ENCODE peak calls at places on chromosomes 11 and 22, in six cellular contexts. R is right atrium auricular region, X is GM23338, Y is Peyer's patch, C is PC-3, J is brain microvascular endothelial cell. U is an unnamed sample.

GRCh38 chr22:17931400-17931825 is 92.9 kb downstream of the MICAL3 start:
- DNase-seq in R (no peak), X (no peak), Y (peak), C (peak), J (no peak), U (no peak)

GRCh38 chr22:41992496-41992895 is 6.1 kb upstream of the WBP2NL start:
- DNase-seq in R (no peak), X (no peak), Y (peak), C (no peak), J (no peak), U (no peak)

GRCh38 chr11:59841514-59841913 is 3.8 kb downstream of the CBLIF start:
- DNase-seq in R (no peak), X (no peak), Y (no peak), C (no peak), J (no peak), U (no peak)

GRCh38 chr22:40276877-40277823 is 69.2 kb upstream of the ADSL start:
- DNase-seq in R (no peak), X (no peak), Y (no peak), C (peak), J (no peak), U (peak)

GRCh38 chr11:70811483-70811882 is 413.2 kb downstream of the CTTN start:
- DNase-seq in R (no peak), X (no peak), Y (no peak), C (no peak), J (no peak), U (no peak)

GRCh38 chr11:22797081-22797480 is 32.5 kb downstream of the SVIP start:
- DNase-seq in R (no peak), X (no peak), Y (no peak), C (no peak), J (no peak), U (no peak)

GRCh38 chr11:721913-722811 is 16.1 kb downstream of the EPS8L2 start:
- DNase-seq in R (no peak), X (peak), Y (peak), C (no peak), J (no peak), U (no peak)

GRCh38 chr11:45535033-45535432 is 130.4 kb downstream of the CHST1 start:
- DNase-seq in R (no peak), X (no peak), Y (no peak), C (no peak), J (no peak), U (no peak)

GRCh38 chr22:21697866-21698265 is 32.1 kb downstream of the PPIL2 start:
- DNase-seq in R (no peak), X (no peak), Y (no peak), C (no peak), J (peak), U (no peak)

GRCh38 chr11:132408877-132409276 is 1038.5 kb downstream of the NTM start:
- DNase-seq in R (no peak), X (no peak), Y (no peak), C (no peak), J (no peak), U (no peak)

GRCh38 chr11:69546735-69547370 is 65.4 kb downstream of the LINC01488 start:
- DNase-seq in R (no peak), X (no peak), Y (peak), C (no peak), J (no peak), U (no peak)

GRCh38 chr11:70630068-70630467 is 231.7 kb downstream of the CTTN start:
- DNase-seq in R (no peak), X (no peak), Y (no peak), C (no peak), J (no peak), U (no peak)

GRCh38 chr11:95135155-95135554 is 45.5 kb downstream of the ENDOD1 start:
- DNase-seq in R (no peak), X (no peak), Y (no peak), C (peak), J (no peak), U (no peak)

GRCh38 chr11:95140397-95141030 is 50.9 kb downstream of the ENDOD1 start:
- DNase-seq in R (no peak), X (no peak), Y (no peak), C (no peak), J (peak), U (no peak)

GRCh38 chr11:95137299-95137698 is 47.7 kb downstream of the ENDOD1 start:
- DNase-seq in R (no peak), X (no peak), Y (no peak), C (no peak), J (no peak), U (no peak)

GRCh38 chr11:95135880-95136279 is 46.2 kb downstream of the ENDOD1 start:
- DNase-seq in R (no peak), X (no peak), Y (no peak), C (no peak), J (no peak), U (no peak)

DNA sequence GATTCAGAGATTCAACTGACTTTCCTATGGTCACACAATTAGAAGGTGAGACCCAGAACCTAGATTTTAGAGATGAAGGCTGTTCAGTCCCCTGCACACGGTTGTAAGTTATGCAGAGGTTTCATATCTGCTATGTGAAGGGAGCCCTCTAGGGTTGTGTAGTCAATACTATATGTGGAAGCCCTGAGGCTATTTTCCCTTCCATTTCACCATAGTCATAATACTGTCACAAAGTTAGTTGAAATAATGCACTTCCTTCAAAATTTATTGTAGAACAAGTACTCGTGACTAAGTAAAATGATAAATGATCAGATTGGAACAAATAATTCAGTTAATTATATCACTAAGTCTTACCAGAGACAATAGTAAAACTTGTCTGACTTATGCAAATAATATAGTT is 48.8 kb downstream of the ENDOD1 start:
- DNase-seq in R (no peak), X (no peak), Y (no peak), C (peak), J (no peak), U (no peak)
- TF ChIP-seq CTCF in R (no peak), X (peak), Y (peak), C (no peak), J (peak), U (no peak)

GRCh38 chr22:46542011-46542985 is 4.9 kb upstream of the CELSR1 start:
- DNase-seq in R (peak), X (peak), Y (peak), C (peak), J (peak), U (peak)
- H3K27ac ChIP-seq in R (no peak), X (no peak), Y (no peak), C (no peak), J (no peak), U (peak)

GRCh38 chr22:25782831-25783230 is 40.8 kb downstream of the MYO18B start:
- DNase-seq in R (no peak), X (no peak), Y (no peak), C (no peak), J (no peak), U (no peak)

GRCh38 chr22:25781801-25782200 is 39.8 kb downstream of the MYO18B start:
- DNase-seq in R (no peak), X (no peak), Y (no peak), C (no peak), J (no peak), U (no peak)

GRCh38 chr22:25779890-25780289 is 37.9 kb downstream of the MYO18B start:
- DNase-seq in R (no peak), X (no peak), Y (no peak), C (no peak), J (no peak), U (no peak)

GRCh38 chr22:25779426-25779825 is 37.4 kb downstream of the MYO18B start:
- DNase-seq in R (no peak), X (no peak), Y (no peak), C (no peak), J (no peak), U (no peak)

DNA sequence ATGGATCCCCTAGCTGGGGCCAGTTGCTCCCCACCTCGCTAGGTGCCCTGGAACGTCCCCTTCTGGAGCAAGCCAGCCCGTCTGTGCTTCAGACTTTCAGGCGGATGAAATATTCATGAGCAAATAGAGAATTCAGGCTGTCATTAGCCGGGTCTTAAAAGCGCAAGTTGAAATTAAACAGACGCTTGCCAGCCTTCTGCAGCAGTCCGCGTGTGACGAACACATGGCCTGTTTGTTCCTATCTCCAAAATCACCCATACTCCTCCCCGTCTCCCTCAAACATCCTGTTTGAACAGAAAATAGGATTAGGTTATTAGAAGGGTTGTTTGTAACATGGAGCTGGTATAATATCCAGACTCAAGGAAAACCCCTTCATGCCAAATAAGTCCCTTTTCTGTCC is 38.7 kb downstream of the MYO18B start:
- DNase-seq in R (no peak), X (no peak), Y (no peak), C (no peak), J (no peak), U (no peak)
- TF ChIP-seq CTCF in R (no peak), X (no peak), Y (no peak), C (no peak), J (no peak), U (no peak)

DNA sequence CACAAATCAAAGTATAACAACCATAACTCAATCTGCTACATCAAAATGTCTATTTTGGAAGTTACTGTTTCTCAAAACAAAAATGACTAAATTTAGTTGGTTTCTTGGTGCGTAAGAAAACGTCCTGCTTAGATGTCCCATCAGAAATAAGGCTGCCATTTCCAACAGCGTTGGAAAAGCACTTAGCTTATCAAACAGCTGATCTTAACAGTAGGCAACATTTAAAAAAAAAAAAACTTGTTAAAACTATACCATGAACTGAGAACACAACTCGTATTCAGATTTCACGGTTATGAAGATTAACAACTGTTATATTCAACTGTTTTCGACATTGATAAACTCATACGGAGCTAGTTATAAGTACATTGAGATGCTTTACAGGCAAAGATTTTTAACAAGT is 2.4 kb downstream of the CEP57 start:
- DNase-seq in R (no peak), X (no peak), Y (no peak), C (no peak), J (no peak), U (no peak)
- H3K27ac ChIP-seq in R (no peak), X (no peak), Y (no peak), C (no peak), J (no peak), U (no peak)

GRCh38 chr22:38262051-38262795 is 10.6 kb downstream of the TMEM184B start:
- DNase-seq in R (no peak), X (peak), Y (peak), C (peak), J (no peak), U (no peak)
- TF ChIP-seq CTCF in R (peak), X (peak), Y (peak), C (peak), J (peak), U (peak)